ENCODE peak calls at places on chromosomes 5 and 9, in five cellular contexts. L, E, Z, Y and N are unnamed samples.

GRCh38 chr5:14937277-14937676 is 65.7 kb upstream of the ANKH start:
- DNase-seq in L (peak), E (no peak), Z (peak), Y (no peak), N (no peak)

GRCh38 chr9:127858041-127858512 is 3.6 kb upstream of the ENG start:
- DNase-seq in L (no peak), E (no peak), Z (peak), Y (peak), N (peak)

GRCh38 chr5:135246605-135246922 is 152.5 kb downstream of the MACROH2A1 start:
- DNase-seq in L (no peak), E (no peak), Z (no peak), Y (no peak), N (no peak)

GRCh38 chr9:114409842-114410241 is 22.1 kb upstream of the AKNA start:
- DNase-seq in L (no peak), E (no peak), Z (no peak), Y (no peak), N (no peak)

GRCh38 chr5:66863343-66864170 is 267.4 kb downstream of the MAST4 start:
- DNase-seq in L (no peak), E (no peak), Z (no peak), Y (no peak), N (no peak)

GRCh38 chr5:76397200-76397599 is 5.9 kb upstream of the IQGAP2 start:
- DNase-seq in L (no peak), E (no peak), Z (no peak), Y (no peak), N (no peak)

GRCh38 chr5:144028644-144029043 is 141.8 kb downstream of the YIPF5 start:
- DNase-seq in L (no peak), E (peak), Z (peak), Y (no peak), N (no peak)

GRCh38 chr5:60354322-60354721 is 345.6 kb downstream of the DEPDC1B start:
- DNase-seq in L (no peak), E (no peak), Z (no peak), Y (no peak), N (no peak)

GRCh38 chr5:50302815-50303490 is 138.1 kb downstream of the EMB start:
- DNase-seq in L (no peak), E (peak), Z (no peak), Y (no peak), N (no peak)

GRCh38 chr5:112863549-112863948 is 2.5 kb downstream of the SRP19 start:
- DNase-seq in L (no peak), E (no peak), Z (no peak), Y (peak), N (no peak)